ENCODE peak calls at places on chromosome 17, in eight cellular contexts. X is 8988T, H is germinal center, J is glomerular endothelial cell, Q is epithelial cell of proximal tubule, S is erythroblast, P is Caki2, U is HAP-1. R is an unnamed sample.

GRCh38 chr17:75592364-75593020 is 4.9 kb downstream of the MYO15B start:
- DNase-seq in U (no peak), H (no peak), S (no peak), J (no peak), X (no peak), Q (no peak), P (no peak), R (no peak)

GRCh38 chr17:16944334-16945140 is 27.4 kb downstream of the TNFRSF13B start:
- DNase-seq in Q (no peak), X (no peak), H (no peak), U (no peak), J (no peak), P (no peak), S (no peak), R (no peak)

GRCh38 chr17:57471941-57472368 is 215.6 kb downstream of the MSI2 start:
- DNase-seq in X (no peak), J (no peak), P (no peak), H (no peak), U (peak; percentile 88), S (no peak), Q (no peak), R (no peak)

GRCh38 chr17:49402706-49403105 is 12.0 kb downstream of the PHB1 start:
- DNase-seq in H (no peak), X (no peak), J (no peak), Q (no peak), P (no peak), S (no peak), U (no peak), R (no peak)

GRCh38 chr17:31309525-31309924 is 4.3 kb downstream of the EVI2B start:
- DNase-seq in J (no peak), Q (no peak), H (peak; percentile 79), U (no peak), P (no peak), X (no peak), S (no peak), R (no peak)

GRCh38 chr17:17298108-17298507 is 5.1 kb upstream of the NT5M start:
- DNase-seq in S (no peak), H (no peak), U (no peak), X (no peak), Q (no peak), J (no peak), P (no peak), R (no peak)

GRCh38 chr17:13572581-13572980 is 29.1 kb downstream of the HS3ST3A1 start:
- DNase-seq in J (no peak), H (no peak), X (no peak), Q (no peak), P (no peak), U (no peak), S (no peak), R (no peak)

GRCh38 chr17:19724501-19725420 is 8.4 kb upstream of the SLC47A2 start:
- DNase-seq in Q (no peak), J (no peak), U (no peak), H (peak; percentile 36), X (no peak), P (no peak), S (no peak), R (peak; percentile 36)

GRCh38 chr17:22128723-22129122 is 436.4 kb downstream of the KCNJ18 start:
- DNase-seq in H (no peak), X (no peak), S (no peak), J (no peak), P (no peak), U (no peak), Q (no peak), R (no peak)

GRCh38 chr17:35890774-35891155 is 10.6 kb upstream of the CCL5 start:
- DNase-seq in P (no peak), J (no peak), S (no peak), H (no peak), X (no peak), Q (no peak), U (no peak), R (no peak)

GRCh38 chr17:78653382-78653781 is 76.2 kb upstream of the DNAH17 start:
- DNase-seq in U (no peak), X (no peak), P (no peak), S (no peak), H (no peak), J (no peak), Q (peak; percentile 2), R (peak; percentile 63)

GRCh38 chr17:32936894-32937500 is 9.0 kb downstream of the TMEM98 start:
- DNase-seq in H (peak; percentile 79), Q (no peak), S (peak; percentile 88), J (peak; percentile 69), U (peak; percentile 58), X (peak; percentile 68), P (peak; percentile 31), R (peak; percentile 77)

GRCh38 chr17:60135160-60135950 is 14.4 kb upstream of the CA4 start:
- DNase-seq in H (peak; percentile 93), U (peak; percentile 88), J (no peak), Q (no peak), S (peak; percentile 88), P (peak; percentile 84), X (peak; percentile 96), R (peak; percentile 78)

GRCh38 chr17:9192010-9192409 is 170.7 kb downstream of the NTN1 start:
- DNase-seq in H (no peak), S (no peak), Q (no peak), U (no peak), X (no peak), J (no peak), P (no peak), R (no peak)